ENCODE peak calls at places on chromosomes 12 and 14, in nine cellular contexts. R, G, C, F, U, O, Z, X and E are unnamed samples. For H3K36me3, the result is how much of the 10 kb centered on the place peaks cover.

GRCh38 chr14:68181395-68182326 is 362.1 kb downstream of the RAD51B start:
- DNase-seq in U (no peak), Z (no peak), X (no peak), C (no peak), G (no peak), O (no peak), F (peak), R (no peak), E (no peak)

GRCh38 chr14:37246427-37246829 is 48.7 kb downstream of the MIPOL1 start:
- DNase-seq in C (no peak), G (no peak), Z (no peak), X (no peak), F (peak), U (no peak), R (no peak), O (no peak), E (no peak)

GRCh38 chr14:78863143-78863542 is 693.0 kb downstream of the NRXN3 start:
- DNase-seq in X (peak), U (no peak), F (peak), Z (no peak), R (no peak), C (peak), G (no peak), O (no peak), E (peak)

GRCh38 chr14:57461777-57462320 is 31.8 kb downstream of the CCDC198 start:
- DNase-seq in G (no peak), R (no peak), C (no peak), Z (no peak), F (no peak), O (no peak), U (no peak), X (no peak), E (no peak)

GRCh38 chr14:80491131-80491530 is 279.8 kb upstream of the DIO2 start:
- DNase-seq in Z (no peak), C (peak), X (no peak), F (peak), G (no peak), O (no peak), R (no peak), U (peak), E (peak)

GRCh38 chr12:77382096-77382742 is 316.9 kb upstream of the E2F7 start:
- DNase-seq in R (no peak), U (no peak), Z (no peak), C (no peak), F (peak), G (no peak), X (no peak), O (no peak), E (no peak)

GRCh38 chr12:66268562-66268961 is 33.7 kb upstream of the HELB start:
- DNase-seq in O (no peak), C (no peak), G (no peak), U (no peak), X (no peak), F (no peak), Z (no peak), R (no peak), E (no peak)

GRCh38 chr12:46390304-46390703 is 17.7 kb upstream of the SLC38A2 start:
- DNase-seq in R (no peak), X (no peak), Z (no peak), U (no peak), C (no peak), F (no peak), G (no peak), O (no peak), E (no peak)

GRCh38 chr14:76917158-76917596 is 91.0 kb downstream of the LRRC74A start:
- DNase-seq in C (peak), X (peak), F (peak), G (no peak), O (peak), R (peak), Z (peak), U (peak), E (peak)

GRCh38 chr12:71800177-71800576 is 39.4 kb upstream of the TBC1D15 start:
- DNase-seq in C (no peak), G (no peak), X (no peak), R (no peak), U (no peak), Z (no peak), O (no peak), F (no peak), E (no peak)

GRCh38 chr12:66596189-66596588 is 82.7 kb downstream of the GRIP1 start:
- DNase-seq in C (no peak), Z (no peak), O (no peak), F (peak), U (no peak), R (no peak), G (no peak), X (no peak), E (no peak)

GRCh38 chr12:116093915-116094314 is 183.6 kb downstream of the MED13L start:
- DNase-seq in R (no peak), G (no peak), X (no peak), O (no peak), Z (no peak), F (peak), C (no peak), U (no peak), E (no peak)

GRCh38 chr14:58717821-58718220 is 80.1 kb downstream of the DACT1 start:
- DNase-seq in F (no peak), C (no peak), G (no peak), X (no peak), Z (no peak), R (no peak), U (no peak), O (no peak), E (no peak)

GRCh38 chr12:124686001-124686884 is 118.8 kb upstream of the NCOR2 start:
- DNase-seq in O (no peak), G (no peak), Z (peak), F (peak), C (peak), R (no peak), U (no peak), X (peak), E (peak)

GRCh38 chr12:120015313-120015712 is 26.3 kb downstream of the BICDL1 start:
- DNase-seq in X (no peak), C (no peak), O (no peak), Z (no peak), U (no peak), F (no peak), R (no peak), G (peak), E (no peak)

GRCh38 chr12:28578361-28578760 is 388.1 kb downstream of the CCDC91 start:
- DNase-seq in C (no peak), R (no peak), X (no peak), G (no peak), U (no peak), Z (peak), O (no peak), F (peak), E (no peak)

GRCh38 chr14:78946949-78947348 is 776.8 kb downstream of the NRXN3 start:
- DNase-seq in X (no peak), G (no peak), F (no peak), C (no peak), R (no peak), Z (no peak), U (no peak), O (no peak), E (no peak)

GRCh38 chr14:92589213-92589852 is 75.8 kb downstream of the RIN3 start:
- DNase-seq in X (no peak), R (no peak), O (no peak), U (no peak), Z (peak), F (peak), C (no peak), G (no peak), E (no peak)

GRCh38 chr12:85278598-85279448 is 1.2 kb upstream of the ALX1 start:
- DNase-seq in U (no peak), X (no peak), R (no peak), O (no peak), F (no peak), C (no peak), Z (no peak), G (no peak), E (peak)

GRCh38 chr14:71739273-71739990 is 192.8 kb upstream of the RGS6 start:
- DNase-seq in F (peak), Z (no peak), G (no peak), C (no peak), R (no peak), U (no peak), X (no peak), O (no peak), E (no peak)

GRCh38 chr14:64966976-64967375 is 5.2 kb downstream of the RAB15 start:
- DNase-seq in Z (no peak), C (no peak), X (no peak), O (peak), R (no peak), F (no peak), G (no peak), U (no peak), E (no peak)

GRCh38 chr14:74924061-74924460 is 1.0 kb upstream of the RPS6KL1 start:
- DNase-seq in X (no peak), Z (no peak), G (no peak), F (no peak), O (no peak), U (no peak), C (no peak), R (no peak), E (no peak)

GRCh38 chr14:23299558-23299957 is 3.1 kb downstream of the PPP1R3E start:
- DNase-seq in R (no peak), G (no peak), F (peak), U (no peak), X (peak), Z (no peak), O (no peak), C (peak), E (no peak)

GRCh38 chr12:123089125-123089524 is 61.8 kb downstream of the PITPNM2 start:
- DNase-seq in O (no peak), U (no peak), C (no peak), Z (no peak), X (no peak), G (no peak), R (no peak), F (no peak), E (no peak)

GRCh38 chr12:13024151-13024946 is 19.8 kb upstream of the FAM234B start:
- DNase-seq in U (no peak), X (peak), Z (peak), O (peak), R (peak), C (peak), G (no peak), F (peak), E (no peak)

GRCh38 chr12:85688837-85689236 is 147.4 kb downstream of the RASSF9 start:
- DNase-seq in Z (no peak), X (no peak), U (no peak), C (no peak), F (no peak), O (no peak), G (no peak), R (no peak), E (no peak)

DNA sequence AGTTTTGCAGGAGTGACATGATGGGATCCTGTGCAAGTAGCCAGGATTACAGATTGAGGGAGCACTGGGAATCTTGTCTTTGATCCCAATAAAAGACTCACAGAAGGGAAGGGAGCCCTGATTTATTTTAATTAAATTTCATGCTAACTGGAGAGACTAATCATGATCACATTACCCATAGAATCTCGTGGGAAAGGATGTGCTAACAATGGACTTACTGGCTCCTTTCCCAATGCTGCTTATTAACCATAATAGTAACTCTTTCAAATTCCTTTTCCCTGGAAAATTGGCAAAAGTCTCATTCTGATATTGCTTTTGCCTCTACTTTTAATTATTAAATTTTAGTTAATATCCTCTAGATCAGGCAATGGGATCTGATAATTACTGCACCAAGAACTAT is 174.8 kb upstream of the AVPR1A start:
- DNase-seq in U (no peak), R (no peak), Z (no peak), O (no peak), C (no peak), X (no peak), G (no peak), F (no peak), E (no peak)
- H3K36me3 ChIP-seq in U (under half), R (under half), Z (under half), O (under half), C (under half), X (under half), G (under half), F (under half), E (under half)

GRCh38 chr12:50219544-50219943 is 52.4 kb upstream of the CERS5 start:
- DNase-seq in C (no peak), G (no peak), U (no peak), Z (no peak), R (no peak), F (no peak), X (no peak), O (no peak), E (no peak)
- H3K4me3 ChIP-seq in C (no peak), G (no peak), U (peak), Z (no peak), R (peak), F (peak), X (no peak), O (no peak), E (peak)

GRCh38 chr12:113242560-113242959 is 21.3 kb downstream of the TPCN1 start:
- DNase-seq in G (no peak), C (no peak), U (no peak), R (no peak), F (no peak), O (no peak), X (no peak), Z (no peak), E (no peak)
- H3K27ac ChIP-seq in G (no peak), C (no peak), U (peak), R (no peak), F (peak), O (no peak), X (no peak), Z (no peak), E (no peak)

DNA sequence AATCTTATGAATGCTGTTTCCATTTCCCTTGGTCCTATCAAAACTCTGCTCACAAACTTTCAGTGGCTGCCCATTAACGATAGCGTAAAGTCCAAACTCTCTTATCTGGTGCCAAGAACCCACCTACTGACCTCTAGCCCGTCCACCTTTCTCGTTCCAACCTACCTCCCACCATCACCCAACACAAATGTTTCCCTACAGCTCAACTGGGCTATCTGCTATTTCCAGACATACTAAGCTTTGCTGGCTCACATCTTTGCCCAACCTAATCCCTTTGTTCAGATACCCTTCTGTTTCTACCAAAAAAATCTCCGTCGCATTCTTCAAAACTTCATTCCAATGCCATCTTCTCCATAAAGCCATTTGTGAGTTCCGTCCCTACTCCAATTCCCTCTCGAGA is 7.6 kb upstream of the NOP2 start:
- DNase-seq in U (no peak), G (no peak), R (no peak), F (no peak), X (no peak), O (no peak), Z (no peak), C (no peak), E (no peak)
- H3K36me3 ChIP-seq in U (half or more), G (half or more), R (under half), F (half or more), X (half or more), O (half or more), Z (under half), C (under half), E (half or more)

GRCh38 chr12:31521972-31522371 is 69.0 kb downstream of the DENND5B start:
- DNase-seq in Z (no peak), G (no peak), F (no peak), X (no peak), C (no peak), R (no peak), O (no peak), U (no peak), E (no peak)
- H3K4me3 ChIP-seq in Z (no peak), G (no peak), F (no peak), X (no peak), C (no peak), R (no peak), O (no peak), U (no peak), E (no peak)

GRCh38 chr12:53065975-53066593 is 13.1 kb downstream of the SPRYD3 start:
- DNase-seq in R (peak), X (peak), C (peak), O (peak), Z (peak), U (peak), F (peak), G (peak), E (peak)
- H3K27ac ChIP-seq in R (peak), X (no peak), C (peak), O (no peak), Z (peak), U (peak), F (peak), G (no peak), E (no peak)

DNA sequence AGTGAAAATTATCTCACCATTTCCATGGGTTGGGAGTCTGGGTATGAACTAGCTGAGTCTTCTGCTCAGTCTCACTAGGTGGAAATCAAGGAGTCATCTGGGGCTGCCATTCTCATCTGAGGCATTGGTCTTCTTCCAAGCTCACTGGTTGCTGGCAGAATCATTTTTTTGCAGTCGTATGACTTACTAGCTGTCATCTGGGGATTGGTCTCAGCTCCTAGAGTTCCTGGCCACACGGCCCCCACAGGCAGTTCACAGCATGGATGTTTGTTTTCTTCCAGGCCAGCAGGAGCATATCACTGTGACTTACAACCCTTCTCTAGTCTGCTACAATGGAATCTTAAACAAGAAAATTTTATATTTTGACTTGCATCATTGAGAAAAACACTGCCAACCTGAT is 18.6 kb upstream of the OR10AD1 start:
- DNase-seq in C (no peak), U (no peak), O (no peak), X (no peak), Z (peak), F (no peak), R (no peak), G (no peak), E (no peak)
- H3K36me3 ChIP-seq in C (under half), U (under half), O (under half), X (under half), Z (under half), F (under half), R (under half), G (under half), E (under half)

GRCh38 chr12:131222271-131223139 is 268.8 kb downstream of the ADGRD1 start:
- DNase-seq in R (no peak), F (no peak), Z (no peak), X (no peak), O (no peak), U (no peak), G (no peak), C (no peak), E (peak)
- H3K4me3 ChIP-seq in R (no peak), F (no peak), Z (no peak), X (no peak), O (no peak), U (no peak), G (no peak), C (no peak), E (no peak)

GRCh38 chr12:111193511-111193910 is 175.4 kb downstream of the PHETA1 start:
- DNase-seq in F (no peak), G (no peak), O (no peak), C (no peak), U (no peak), Z (no peak), X (no peak), R (no peak), E (no peak)
- H3K27ac ChIP-seq in F (no peak), G (no peak), O (no peak), C (no peak), U (no peak), Z (no peak), X (no peak), R (no peak), E (no peak)